ENCODE peak calls at places on chromosome 14, in nine cellular contexts. One of them, this sample, is unnamed.

GRCh38 chr14:93114068-93114710 is 1.5 kb downstream of the ITPK1 start:
- DNase-seq in uterus: no peak
- DNase-seq in lower lobe of right lung: no peak
- DNase-seq in adrenal gland: no peak
- DNase-seq in GM23338: peak
- DNase-seq in PC-3: peak
- DNase-seq in hepatocyte: peak
- DNase-seq in mammary epithelial cell: peak
- DNase-seq in pancreas: no peak
- DNase-seq in this sample: no peak

GRCh38 chr14:33959692-33960151 is 8.8 kb upstream of the EGLN3 start:
- DNase-seq in PC-3: no peak
- DNase-seq in hepatocyte: no peak
- DNase-seq in GM23338: peak
- DNase-seq in mammary epithelial cell: no peak
- DNase-seq in lower lobe of right lung: no peak
- DNase-seq in adrenal gland: no peak
- DNase-seq in pancreas: no peak
- DNase-seq in uterus: no peak
- DNase-seq in this sample: no peak

GRCh38 chr14:79658224-79658623 is 553.1 kb downstream of the DIO2 start:
- DNase-seq in GM23338: no peak
- DNase-seq in hepatocyte: no peak
- DNase-seq in PC-3: no peak
- DNase-seq in mammary epithelial cell: no peak
- DNase-seq in pancreas: no peak
- DNase-seq in adrenal gland: no peak
- DNase-seq in lower lobe of right lung: no peak
- DNase-seq in uterus: no peak
- DNase-seq in this sample: no peak

GRCh38 chr14:26775765-26776577 is 178.1 kb upstream of the NOVA1 start:
- DNase-seq in hepatocyte: no peak
- DNase-seq in lower lobe of right lung: no peak
- DNase-seq in GM23338: no peak
- DNase-seq in mammary epithelial cell: no peak
- DNase-seq in adrenal gland: no peak
- DNase-seq in PC-3: peak
- DNase-seq in pancreas: no peak
- DNase-seq in uterus: no peak
- DNase-seq in this sample: peak

GRCh38 chr14:51331651-51332367 is 91.8 kb downstream of the TMX1 start:
- DNase-seq in PC-3: no peak
- DNase-seq in pancreas: no peak
- DNase-seq in GM23338: no peak
- DNase-seq in lower lobe of right lung: no peak
- DNase-seq in hepatocyte: no peak
- DNase-seq in mammary epithelial cell: no peak
- DNase-seq in uterus: no peak
- DNase-seq in adrenal gland: no peak
- DNase-seq in this sample: no peak

GRCh38 chr14:104447750-104448149 is 131.8 kb upstream of the C14orf180 start:
- DNase-seq in GM23338: no peak
- DNase-seq in pancreas: no peak
- DNase-seq in PC-3: no peak
- DNase-seq in hepatocyte: no peak
- DNase-seq in mammary epithelial cell: no peak
- DNase-seq in lower lobe of right lung: no peak
- DNase-seq in uterus: no peak
- DNase-seq in adrenal gland: no peak
- DNase-seq in this sample: no peak

GRCh38 chr14:22460461-22461195 is 128.4 kb downstream of the DAD1 start:
- DNase-seq in mammary epithelial cell: peak
- DNase-seq in uterus: no peak
- DNase-seq in GM23338: no peak
- DNase-seq in hepatocyte: no peak
- DNase-seq in lower lobe of right lung: no peak
- DNase-seq in adrenal gland: no peak
- DNase-seq in PC-3: peak
- DNase-seq in pancreas: no peak
- DNase-seq in this sample: no peak

GRCh38 chr14:83828406-83828805 is 1701.5 kb upstream of the FLRT2 start:
- DNase-seq in uterus: no peak
- DNase-seq in PC-3: no peak
- DNase-seq in mammary epithelial cell: no peak
- DNase-seq in GM23338: no peak
- DNase-seq in pancreas: no peak
- DNase-seq in lower lobe of right lung: no peak
- DNase-seq in adrenal gland: no peak
- DNase-seq in hepatocyte: no peak
- DNase-seq in this sample: no peak

GRCh38 chr14:100534528-100535286 is 52.5 kb downstream of the BEGAIN start:
- DNase-seq in lower lobe of right lung: peak
- DNase-seq in GM23338: no peak
- DNase-seq in pancreas: peak
- DNase-seq in adrenal gland: peak
- DNase-seq in uterus: peak
- DNase-seq in mammary epithelial cell: no peak
- DNase-seq in hepatocyte: no peak
- DNase-seq in PC-3: no peak
- DNase-seq in this sample: no peak

GRCh38 chr14:92584856-92585255 is 71.3 kb downstream of the RIN3 start:
- DNase-seq in PC-3: no peak
- DNase-seq in hepatocyte: no peak
- DNase-seq in uterus: no peak
- DNase-seq in GM23338: no peak
- DNase-seq in pancreas: no peak
- DNase-seq in mammary epithelial cell: no peak
- DNase-seq in lower lobe of right lung: peak
- DNase-seq in adrenal gland: no peak
- DNase-seq in this sample: no peak

GRCh38 chr14:97833291-97833690 is 1036.1 kb downstream of the VRK1 start:
- DNase-seq in adrenal gland: no peak
- DNase-seq in pancreas: no peak
- DNase-seq in GM23338: no peak
- DNase-seq in lower lobe of right lung: no peak
- DNase-seq in hepatocyte: no peak
- DNase-seq in mammary epithelial cell: no peak
- DNase-seq in PC-3: no peak
- DNase-seq in uterus: no peak
- DNase-seq in this sample: no peak

GRCh38 chr14:54838931-54839512 is 63.6 kb downstream of the GCH1 start:
- DNase-seq in mammary epithelial cell: no peak
- DNase-seq in lower lobe of right lung: no peak
- DNase-seq in hepatocyte: no peak
- DNase-seq in GM23338: no peak
- DNase-seq in adrenal gland: no peak
- DNase-seq in uterus: no peak
- DNase-seq in PC-3: no peak
- DNase-seq in pancreas: no peak
- DNase-seq in this sample: no peak

GRCh38 chr14:54435500-54435981 is 5.6 kb downstream of the CNIH1 start:
- DNase-seq in mammary epithelial cell: peak
- DNase-seq in PC-3: peak
- DNase-seq in GM23338: no peak
- DNase-seq in adrenal gland: no peak
- DNase-seq in lower lobe of right lung: no peak
- DNase-seq in pancreas: no peak
- DNase-seq in uterus: no peak
- DNase-seq in hepatocyte: peak
- DNase-seq in this sample: peak

DNA sequence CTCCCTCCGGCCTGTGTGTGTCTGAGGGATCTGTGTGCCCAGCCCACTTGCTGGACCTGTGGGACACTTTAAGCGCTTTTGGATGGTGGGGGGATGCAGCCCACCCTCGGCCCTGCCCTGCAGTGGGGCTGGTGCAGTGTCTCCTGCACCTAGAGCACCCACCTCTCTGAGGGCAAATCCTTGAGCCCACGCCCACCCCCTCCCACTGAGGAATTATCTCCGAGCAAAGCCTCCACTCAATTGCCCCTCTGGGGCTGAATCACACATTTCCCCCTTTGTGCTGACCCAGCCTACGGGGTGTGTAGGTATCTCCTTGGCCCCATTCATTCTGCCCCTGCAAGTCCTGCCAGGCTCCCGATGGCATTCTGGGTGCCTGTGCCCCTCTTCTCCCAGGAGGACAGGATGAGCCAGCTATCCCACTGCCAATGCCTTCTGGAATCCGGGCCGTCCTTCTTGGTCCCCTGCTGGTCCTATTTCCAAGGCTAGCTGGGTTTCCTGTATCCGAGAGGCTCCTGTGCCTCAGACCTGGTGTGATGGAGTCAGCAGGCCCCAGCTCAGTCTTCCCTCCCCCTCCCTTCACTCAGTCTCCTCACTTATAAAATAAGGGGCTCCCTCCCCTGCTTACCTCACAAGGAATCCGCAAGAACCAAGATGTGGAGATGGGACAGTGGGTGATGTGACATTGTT is 48.9 kb downstream of the ERH start:
- DNase-seq in GM23338: peak
- DNase-seq in hepatocyte: no peak
- DNase-seq in PC-3: no peak
- DNase-seq in pancreas: no peak
- DNase-seq in uterus: no peak
- DNase-seq in adrenal gland: no peak
- DNase-seq in mammary epithelial cell: no peak
- DNase-seq in lower lobe of right lung: no peak
- DNase-seq in this sample: no peak
- TF ChIP-seq CTCF in GM23338: no peak
- TF ChIP-seq CTCF in hepatocyte: no peak
- TF ChIP-seq CTCF in PC-3: no peak
- TF ChIP-seq CTCF in pancreas: no peak
- TF ChIP-seq CTCF in uterus: no peak
- TF ChIP-seq CTCF in adrenal gland: no peak
- TF ChIP-seq CTCF in mammary epithelial cell: no peak
- TF ChIP-seq CTCF in lower lobe of right lung: no peak
- TF ChIP-seq CTCF in this sample: no peak

GRCh38 chr14:101774006-101774755 is 12.7 kb downstream of the PPP2R5C start:
- DNase-seq in uterus: no peak
- DNase-seq in GM23338: no peak
- DNase-seq in pancreas: no peak
- DNase-seq in hepatocyte: no peak
- DNase-seq in PC-3: no peak
- DNase-seq in adrenal gland: peak
- DNase-seq in mammary epithelial cell: no peak
- DNase-seq in lower lobe of right lung: no peak
- DNase-seq in this sample: no peak
- H3K27ac ChIP-seq in uterus: no peak
- H3K27ac ChIP-seq in GM23338: no peak
- H3K27ac ChIP-seq in pancreas: no peak
- H3K27ac ChIP-seq in hepatocyte: no peak
- H3K27ac ChIP-seq in PC-3: no peak
- H3K27ac ChIP-seq in adrenal gland: peak
- H3K27ac ChIP-seq in mammary epithelial cell: no peak
- H3K27ac ChIP-seq in lower lobe of right lung: no peak
- H3K27ac ChIP-seq in this sample: no peak

GRCh38 chr14:68722186-68722585 is 70.7 kb downstream of the ZFP36L1 start:
- DNase-seq in hepatocyte: no peak
- DNase-seq in PC-3: no peak
- DNase-seq in GM23338: no peak
- DNase-seq in mammary epithelial cell: no peak
- DNase-seq in pancreas: no peak
- DNase-seq in adrenal gland: no peak
- DNase-seq in lower lobe of right lung: no peak
- DNase-seq in uterus: no peak
- DNase-seq in this sample: no peak

GRCh38 chr14:68719634-68720384 is 73.1 kb downstream of the ZFP36L1 start:
- DNase-seq in PC-3: no peak
- DNase-seq in uterus: no peak
- DNase-seq in adrenal gland: no peak
- DNase-seq in lower lobe of right lung: no peak
- DNase-seq in GM23338: no peak
- DNase-seq in mammary epithelial cell: no peak
- DNase-seq in hepatocyte: no peak
- DNase-seq in pancreas: no peak
- DNase-seq in this sample: no peak

GRCh38 chr14:68715032-68715924 is 77.6 kb downstream of the ZFP36L1 start:
- DNase-seq in hepatocyte: no peak
- DNase-seq in uterus: no peak
- DNase-seq in mammary epithelial cell: peak
- DNase-seq in GM23338: no peak
- DNase-seq in PC-3: no peak
- DNase-seq in adrenal gland: no peak
- DNase-seq in lower lobe of right lung: no peak
- DNase-seq in pancreas: no peak
- DNase-seq in this sample: no peak

GRCh38 chr14:68716698-68717097 is 76.2 kb downstream of the ZFP36L1 start:
- DNase-seq in lower lobe of right lung: no peak
- DNase-seq in uterus: no peak
- DNase-seq in GM23338: peak
- DNase-seq in hepatocyte: peak
- DNase-seq in adrenal gland: no peak
- DNase-seq in PC-3: no peak
- DNase-seq in mammary epithelial cell: no peak
- DNase-seq in pancreas: no peak
- DNase-seq in this sample: no peak

DNA sequence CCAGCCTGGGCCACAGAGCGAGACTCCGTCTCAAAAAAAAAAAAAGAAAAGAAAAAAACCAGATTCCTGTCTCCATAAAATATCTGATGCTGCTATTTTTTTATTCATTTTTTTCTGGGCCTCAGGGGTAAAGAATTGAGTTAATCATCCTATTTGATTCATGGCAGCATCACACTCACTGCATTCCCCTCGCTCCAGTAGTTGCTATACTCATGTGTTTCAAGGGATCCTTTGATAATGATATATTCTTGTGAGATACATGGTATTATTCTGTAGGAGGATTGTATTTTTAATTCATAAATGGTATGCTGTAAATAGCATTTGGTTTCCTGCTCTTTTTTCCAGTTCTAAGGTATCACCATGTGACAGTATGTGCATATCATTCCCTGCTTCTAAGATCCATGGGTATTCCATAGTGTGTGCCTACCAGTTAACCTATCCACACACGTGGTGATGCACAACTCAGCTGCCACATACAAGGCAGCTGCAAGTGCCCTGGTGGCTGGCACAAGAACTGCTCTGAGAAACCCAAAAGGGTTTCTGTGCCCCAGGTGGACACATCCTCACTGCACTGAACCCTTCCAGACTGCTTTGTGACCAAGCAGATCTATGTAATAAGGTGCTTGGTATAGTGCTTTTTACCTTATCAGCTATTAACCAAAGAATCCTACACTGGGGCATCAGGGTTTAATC is 74.7 kb downstream of the ZFP36L1 start:
- DNase-seq in uterus: no peak
- DNase-seq in mammary epithelial cell: no peak
- DNase-seq in hepatocyte: no peak
- DNase-seq in lower lobe of right lung: no peak
- DNase-seq in PC-3: peak
- DNase-seq in GM23338: peak
- DNase-seq in adrenal gland: no peak
- DNase-seq in pancreas: no peak
- DNase-seq in this sample: no peak
- TF ChIP-seq CTCF in uterus: no peak
- TF ChIP-seq CTCF in mammary epithelial cell: peak
- TF ChIP-seq CTCF in hepatocyte: no peak
- TF ChIP-seq CTCF in lower lobe of right lung: peak
- TF ChIP-seq CTCF in PC-3: peak
- TF ChIP-seq CTCF in GM23338: peak
- TF ChIP-seq CTCF in adrenal gland: no peak
- TF ChIP-seq CTCF in pancreas: no peak
- TF ChIP-seq CTCF in this sample: no peak

GRCh38 chr14:75437201-75438143 is 9.7 kb downstream of the JDP2 start:
- DNase-seq in pancreas: no peak
- DNase-seq in adrenal gland: peak
- DNase-seq in PC-3: no peak
- DNase-seq in GM23338: no peak
- DNase-seq in lower lobe of right lung: no peak
- DNase-seq in mammary epithelial cell: no peak
- DNase-seq in hepatocyte: no peak
- DNase-seq in uterus: no peak
- DNase-seq in this sample: no peak
- H3K27ac ChIP-seq in pancreas: no peak
- H3K27ac ChIP-seq in adrenal gland: no peak
- H3K27ac ChIP-seq in PC-3: no peak
- H3K27ac ChIP-seq in GM23338: no peak
- H3K27ac ChIP-seq in lower lobe of right lung: no peak
- H3K27ac ChIP-seq in mammary epithelial cell: no peak
- H3K27ac ChIP-seq in hepatocyte: no peak
- H3K27ac ChIP-seq in uterus: peak
- H3K27ac ChIP-seq in this sample: no peak